ENCODE peak calls at places on chromosomes 13 and 19, in ten cellular contexts. One of them, this sample, is unnamed.

GRCh38 chr19:290539-291521 is at the start of gene PLPP2:
- DNase-seq in activated CD4-positive, alpha-beta T cell treated with anti-CD3 and anti-CD28 coated beads for 24 hours: no peak
- DNase-seq in GM13977: no peak
- DNase-seq in left ventricle myocardium inferior: no peak
- DNase-seq in naive thymus-derived CD8-positive, alpha-beta T cell: no peak
- DNase-seq in left cardiac atrium: no peak
- DNase-seq in NCI-H1694 treated with DMSO at 0.1 percent for 48 hours: no peak
- DNase-seq in cardiac fibroblast: no peak
- DNase-seq in CMK: no peak
- DNase-seq in stimulated activated CD4-positive, alpha-beta T cell treated with anti-CD3 and anti-CD28 coated beads, TNF-alpha, amount 100 ng/mL, for 1 hour: no peak
- DNase-seq in this sample: no peak

GRCh38 chr13:95020298-95020987 is 280.8 kb downstream of the ABCC4 start:
- DNase-seq in activated CD4-positive, alpha-beta T cell treated with anti-CD3 and anti-CD28 coated beads for 24 hours: no peak
- DNase-seq in GM13977: no peak
- DNase-seq in left ventricle myocardium inferior: no peak
- DNase-seq in naive thymus-derived CD8-positive, alpha-beta T cell: no peak
- DNase-seq in left cardiac atrium: no peak
- DNase-seq in NCI-H1694 treated with DMSO at 0.1 percent for 48 hours: no peak
- DNase-seq in cardiac fibroblast: peak
- DNase-seq in CMK: no peak
- DNase-seq in stimulated activated CD4-positive, alpha-beta T cell treated with anti-CD3 and anti-CD28 coated beads, TNF-alpha, amount 100 ng/mL, for 1 hour: no peak
- DNase-seq in this sample: no peak

GRCh38 chr13:45257638-45258338 is 56.9 kb upstream of the KCTD4 start:
- DNase-seq in activated CD4-positive, alpha-beta T cell treated with anti-CD3 and anti-CD28 coated beads for 24 hours: no peak
- DNase-seq in GM13977: peak
- DNase-seq in left ventricle myocardium inferior: no peak
- DNase-seq in naive thymus-derived CD8-positive, alpha-beta T cell: no peak
- DNase-seq in left cardiac atrium: no peak
- DNase-seq in NCI-H1694 treated with DMSO at 0.1 percent for 48 hours: no peak
- DNase-seq in cardiac fibroblast: peak
- DNase-seq in CMK: no peak
- DNase-seq in stimulated activated CD4-positive, alpha-beta T cell treated with anti-CD3 and anti-CD28 coated beads, TNF-alpha, amount 100 ng/mL, for 1 hour: no peak
- DNase-seq in this sample: no peak

GRCh38 chr13:80458546-80458945 is 117.6 kb upstream of the SPRY2 start:
- DNase-seq in activated CD4-positive, alpha-beta T cell treated with anti-CD3 and anti-CD28 coated beads for 24 hours: no peak
- DNase-seq in GM13977: no peak
- DNase-seq in left ventricle myocardium inferior: no peak
- DNase-seq in naive thymus-derived CD8-positive, alpha-beta T cell: no peak
- DNase-seq in left cardiac atrium: no peak
- DNase-seq in NCI-H1694 treated with DMSO at 0.1 percent for 48 hours: no peak
- DNase-seq in cardiac fibroblast: peak
- DNase-seq in CMK: no peak
- DNase-seq in stimulated activated CD4-positive, alpha-beta T cell treated with anti-CD3 and anti-CD28 coated beads, TNF-alpha, amount 100 ng/mL, for 1 hour: no peak
- DNase-seq in this sample: no peak

GRCh38 chr19:45716314-45717130 is 14.2 kb downstream of the FBXO46 start:
- DNase-seq in activated CD4-positive, alpha-beta T cell treated with anti-CD3 and anti-CD28 coated beads for 24 hours: no peak
- DNase-seq in GM13977: no peak
- DNase-seq in left ventricle myocardium inferior: no peak
- DNase-seq in naive thymus-derived CD8-positive, alpha-beta T cell: no peak
- DNase-seq in left cardiac atrium: no peak
- DNase-seq in NCI-H1694 treated with DMSO at 0.1 percent for 48 hours: peak
- DNase-seq in cardiac fibroblast: peak
- DNase-seq in CMK: no peak
- DNase-seq in stimulated activated CD4-positive, alpha-beta T cell treated with anti-CD3 and anti-CD28 coated beads, TNF-alpha, amount 100 ng/mL, for 1 hour: no peak
- DNase-seq in this sample: no peak

GRCh38 chr19:53818756-53819155 is 5.4 kb downstream of the NLRP12 start:
- DNase-seq in activated CD4-positive, alpha-beta T cell treated with anti-CD3 and anti-CD28 coated beads for 24 hours: no peak
- DNase-seq in GM13977: no peak
- DNase-seq in left ventricle myocardium inferior: no peak
- DNase-seq in naive thymus-derived CD8-positive, alpha-beta T cell: no peak
- DNase-seq in left cardiac atrium: no peak
- DNase-seq in NCI-H1694 treated with DMSO at 0.1 percent for 48 hours: no peak
- DNase-seq in cardiac fibroblast: no peak
- DNase-seq in CMK: no peak
- DNase-seq in stimulated activated CD4-positive, alpha-beta T cell treated with anti-CD3 and anti-CD28 coated beads, TNF-alpha, amount 100 ng/mL, for 1 hour: no peak
- DNase-seq in this sample: no peak

GRCh38 chr19:47143322-47144073 is 12.9 kb downstream of the SAE1 start:
- DNase-seq in activated CD4-positive, alpha-beta T cell treated with anti-CD3 and anti-CD28 coated beads for 24 hours: no peak
- DNase-seq in GM13977: no peak
- DNase-seq in left ventricle myocardium inferior: no peak
- DNase-seq in naive thymus-derived CD8-positive, alpha-beta T cell: no peak
- DNase-seq in left cardiac atrium: no peak
- DNase-seq in NCI-H1694 treated with DMSO at 0.1 percent for 48 hours: no peak
- DNase-seq in cardiac fibroblast: no peak
- DNase-seq in CMK: no peak
- DNase-seq in stimulated activated CD4-positive, alpha-beta T cell treated with anti-CD3 and anti-CD28 coated beads, TNF-alpha, amount 100 ng/mL, for 1 hour: no peak
- DNase-seq in this sample: no peak

GRCh38 chr19:31353826-31354225 is 4.6 kb upstream of the TSHZ3 start:
- DNase-seq in activated CD4-positive, alpha-beta T cell treated with anti-CD3 and anti-CD28 coated beads for 24 hours: no peak
- DNase-seq in GM13977: no peak
- DNase-seq in left ventricle myocardium inferior: no peak
- DNase-seq in naive thymus-derived CD8-positive, alpha-beta T cell: no peak
- DNase-seq in left cardiac atrium: no peak
- DNase-seq in NCI-H1694 treated with DMSO at 0.1 percent for 48 hours: no peak
- DNase-seq in cardiac fibroblast: no peak
- DNase-seq in CMK: no peak
- DNase-seq in stimulated activated CD4-positive, alpha-beta T cell treated with anti-CD3 and anti-CD28 coated beads, TNF-alpha, amount 100 ng/mL, for 1 hour: no peak
- DNase-seq in this sample: peak

GRCh38 chr13:111330211-111330610 is 9.8 kb downstream of the TEX29 start:
- DNase-seq in activated CD4-positive, alpha-beta T cell treated with anti-CD3 and anti-CD28 coated beads for 24 hours: no peak
- DNase-seq in GM13977: no peak
- DNase-seq in left ventricle myocardium inferior: no peak
- DNase-seq in naive thymus-derived CD8-positive, alpha-beta T cell: no peak
- DNase-seq in left cardiac atrium: no peak
- DNase-seq in NCI-H1694 treated with DMSO at 0.1 percent for 48 hours: no peak
- DNase-seq in cardiac fibroblast: no peak
- DNase-seq in CMK: no peak
- DNase-seq in stimulated activated CD4-positive, alpha-beta T cell treated with anti-CD3 and anti-CD28 coated beads, TNF-alpha, amount 100 ng/mL, for 1 hour: no peak
- DNase-seq in this sample: no peak

GRCh38 chr19:46915386-46915785 is 54.6 kb downstream of the ARHGAP35 start:
- DNase-seq in activated CD4-positive, alpha-beta T cell treated with anti-CD3 and anti-CD28 coated beads for 24 hours: no peak
- DNase-seq in GM13977: no peak
- DNase-seq in left ventricle myocardium inferior: no peak
- DNase-seq in naive thymus-derived CD8-positive, alpha-beta T cell: no peak
- DNase-seq in left cardiac atrium: no peak
- DNase-seq in NCI-H1694 treated with DMSO at 0.1 percent for 48 hours: no peak
- DNase-seq in cardiac fibroblast: no peak
- DNase-seq in CMK: no peak
- DNase-seq in stimulated activated CD4-positive, alpha-beta T cell treated with anti-CD3 and anti-CD28 coated beads, TNF-alpha, amount 100 ng/mL, for 1 hour: no peak
- DNase-seq in this sample: no peak

GRCh38 chr19:27705896-27706295 is 1507.1 kb downstream of the UQCRFS1 start:
- DNase-seq in activated CD4-positive, alpha-beta T cell treated with anti-CD3 and anti-CD28 coated beads for 24 hours: no peak
- DNase-seq in GM13977: no peak
- DNase-seq in left ventricle myocardium inferior: no peak
- DNase-seq in naive thymus-derived CD8-positive, alpha-beta T cell: no peak
- DNase-seq in left cardiac atrium: no peak
- DNase-seq in NCI-H1694 treated with DMSO at 0.1 percent for 48 hours: no peak
- DNase-seq in cardiac fibroblast: no peak
- DNase-seq in CMK: no peak
- DNase-seq in stimulated activated CD4-positive, alpha-beta T cell treated with anti-CD3 and anti-CD28 coated beads, TNF-alpha, amount 100 ng/mL, for 1 hour: no peak
- DNase-seq in this sample: no peak

GRCh38 chr13:69094485-69094884 is 1013.1 kb upstream of the ATXN8OS start:
- DNase-seq in activated CD4-positive, alpha-beta T cell treated with anti-CD3 and anti-CD28 coated beads for 24 hours: no peak
- DNase-seq in GM13977: no peak
- DNase-seq in left ventricle myocardium inferior: no peak
- DNase-seq in naive thymus-derived CD8-positive, alpha-beta T cell: no peak
- DNase-seq in left cardiac atrium: no peak
- DNase-seq in NCI-H1694 treated with DMSO at 0.1 percent for 48 hours: no peak
- DNase-seq in cardiac fibroblast: no peak
- DNase-seq in CMK: no peak
- DNase-seq in stimulated activated CD4-positive, alpha-beta T cell treated with anti-CD3 and anti-CD28 coated beads, TNF-alpha, amount 100 ng/mL, for 1 hour: no peak
- DNase-seq in this sample: no peak

GRCh38 chr19:39122934-39123731 is 2.5 kb upstream of the PAK4 start:
- DNase-seq in activated CD4-positive, alpha-beta T cell treated with anti-CD3 and anti-CD28 coated beads for 24 hours: no peak
- DNase-seq in GM13977: no peak
- DNase-seq in left ventricle myocardium inferior: no peak
- DNase-seq in naive thymus-derived CD8-positive, alpha-beta T cell: no peak
- DNase-seq in left cardiac atrium: no peak
- DNase-seq in NCI-H1694 treated with DMSO at 0.1 percent for 48 hours: no peak
- DNase-seq in cardiac fibroblast: no peak
- DNase-seq in CMK: no peak
- DNase-seq in stimulated activated CD4-positive, alpha-beta T cell treated with anti-CD3 and anti-CD28 coated beads, TNF-alpha, amount 100 ng/mL, for 1 hour: no peak
- DNase-seq in this sample: no peak

GRCh38 chr13:23450340-23451046 is 17.0 kb upstream of the SACS start:
- DNase-seq in activated CD4-positive, alpha-beta T cell treated with anti-CD3 and anti-CD28 coated beads for 24 hours: no peak
- DNase-seq in GM13977: no peak
- DNase-seq in left ventricle myocardium inferior: no peak
- DNase-seq in naive thymus-derived CD8-positive, alpha-beta T cell: no peak
- DNase-seq in left cardiac atrium: no peak
- DNase-seq in NCI-H1694 treated with DMSO at 0.1 percent for 48 hours: peak
- DNase-seq in cardiac fibroblast: no peak
- DNase-seq in CMK: no peak
- DNase-seq in stimulated activated CD4-positive, alpha-beta T cell treated with anti-CD3 and anti-CD28 coated beads, TNF-alpha, amount 100 ng/mL, for 1 hour: no peak
- DNase-seq in this sample: no peak

GRCh38 chr13:113920173-113920572 is 53.7 kb downstream of the C13orf46 start:
- DNase-seq in activated CD4-positive, alpha-beta T cell treated with anti-CD3 and anti-CD28 coated beads for 24 hours: no peak
- DNase-seq in GM13977: no peak
- DNase-seq in left ventricle myocardium inferior: no peak
- DNase-seq in naive thymus-derived CD8-positive, alpha-beta T cell: no peak
- DNase-seq in left cardiac atrium: no peak
- DNase-seq in NCI-H1694 treated with DMSO at 0.1 percent for 48 hours: no peak
- DNase-seq in cardiac fibroblast: no peak
- DNase-seq in CMK: no peak
- DNase-seq in stimulated activated CD4-positive, alpha-beta T cell treated with anti-CD3 and anti-CD28 coated beads, TNF-alpha, amount 100 ng/mL, for 1 hour: no peak
- DNase-seq in this sample: no peak

GRCh38 chr13:99353836-99354235 is 46.6 kb upstream of the GPR183 start:
- DNase-seq in activated CD4-positive, alpha-beta T cell treated with anti-CD3 and anti-CD28 coated beads for 24 hours: no peak
- DNase-seq in GM13977: no peak
- DNase-seq in left ventricle myocardium inferior: no peak
- DNase-seq in naive thymus-derived CD8-positive, alpha-beta T cell: no peak
- DNase-seq in left cardiac atrium: no peak
- DNase-seq in NCI-H1694 treated with DMSO at 0.1 percent for 48 hours: no peak
- DNase-seq in cardiac fibroblast: no peak
- DNase-seq in CMK: no peak
- DNase-seq in stimulated activated CD4-positive, alpha-beta T cell treated with anti-CD3 and anti-CD28 coated beads, TNF-alpha, amount 100 ng/mL, for 1 hour: no peak
- DNase-seq in this sample: peak

GRCh38 chr13:45367358-45367757 is 26.4 kb upstream of the TPT1 start:
- DNase-seq in activated CD4-positive, alpha-beta T cell treated with anti-CD3 and anti-CD28 coated beads for 24 hours: peak
- DNase-seq in GM13977: peak
- DNase-seq in left ventricle myocardium inferior: peak
- DNase-seq in naive thymus-derived CD8-positive, alpha-beta T cell: peak
- DNase-seq in left cardiac atrium: peak
- DNase-seq in NCI-H1694 treated with DMSO at 0.1 percent for 48 hours: no peak
- DNase-seq in cardiac fibroblast: peak
- DNase-seq in CMK: no peak
- DNase-seq in stimulated activated CD4-positive, alpha-beta T cell treated with anti-CD3 and anti-CD28 coated beads, TNF-alpha, amount 100 ng/mL, for 1 hour: peak
- DNase-seq in this sample: peak

GRCh38 chr19:9885077-9885552 is 50.0 kb downstream of the PIN1 start:
- DNase-seq in activated CD4-positive, alpha-beta T cell treated with anti-CD3 and anti-CD28 coated beads for 24 hours: no peak
- DNase-seq in GM13977: no peak
- DNase-seq in left ventricle myocardium inferior: peak
- DNase-seq in naive thymus-derived CD8-positive, alpha-beta T cell: no peak
- DNase-seq in left cardiac atrium: peak
- DNase-seq in NCI-H1694 treated with DMSO at 0.1 percent for 48 hours: peak
- DNase-seq in cardiac fibroblast: peak
- DNase-seq in CMK: no peak
- DNase-seq in stimulated activated CD4-positive, alpha-beta T cell treated with anti-CD3 and anti-CD28 coated beads, TNF-alpha, amount 100 ng/mL, for 1 hour: no peak
- DNase-seq in this sample: no peak

GRCh38 chr13:77574076-77574475 is 38.6 kb downstream of the SCEL start:
- DNase-seq in activated CD4-positive, alpha-beta T cell treated with anti-CD3 and anti-CD28 coated beads for 24 hours: no peak
- DNase-seq in GM13977: no peak
- DNase-seq in left ventricle myocardium inferior: no peak
- DNase-seq in naive thymus-derived CD8-positive, alpha-beta T cell: no peak
- DNase-seq in left cardiac atrium: no peak
- DNase-seq in NCI-H1694 treated with DMSO at 0.1 percent for 48 hours: peak
- DNase-seq in cardiac fibroblast: no peak
- DNase-seq in CMK: no peak
- DNase-seq in stimulated activated CD4-positive, alpha-beta T cell treated with anti-CD3 and anti-CD28 coated beads, TNF-alpha, amount 100 ng/mL, for 1 hour: no peak
- DNase-seq in this sample: no peak

GRCh38 chr19:5006201-5006600 is 37.3 kb downstream of the KDM4B start:
- DNase-seq in activated CD4-positive, alpha-beta T cell treated with anti-CD3 and anti-CD28 coated beads for 24 hours: no peak
- DNase-seq in GM13977: no peak
- DNase-seq in left ventricle myocardium inferior: no peak
- DNase-seq in naive thymus-derived CD8-positive, alpha-beta T cell: no peak
- DNase-seq in left cardiac atrium: no peak
- DNase-seq in NCI-H1694 treated with DMSO at 0.1 percent for 48 hours: no peak
- DNase-seq in cardiac fibroblast: peak
- DNase-seq in CMK: no peak
- DNase-seq in stimulated activated CD4-positive, alpha-beta T cell treated with anti-CD3 and anti-CD28 coated beads, TNF-alpha, amount 100 ng/mL, for 1 hour: no peak
- DNase-seq in this sample: no peak

GRCh38 chr19:11499327-11499726 is 6.3 kb downstream of the ZNF653 start:
- DNase-seq in activated CD4-positive, alpha-beta T cell treated with anti-CD3 and anti-CD28 coated beads for 24 hours: no peak
- DNase-seq in GM13977: no peak
- DNase-seq in left ventricle myocardium inferior: no peak
- DNase-seq in naive thymus-derived CD8-positive, alpha-beta T cell: no peak
- DNase-seq in left cardiac atrium: no peak
- DNase-seq in NCI-H1694 treated with DMSO at 0.1 percent for 48 hours: no peak
- DNase-seq in cardiac fibroblast: no peak
- DNase-seq in CMK: no peak
- DNase-seq in stimulated activated CD4-positive, alpha-beta T cell treated with anti-CD3 and anti-CD28 coated beads, TNF-alpha, amount 100 ng/mL, for 1 hour: no peak
- DNase-seq in this sample: no peak

GRCh38 chr13:30466841-30467252 is 1.1 kb upstream of the HMGB1 start:
- DNase-seq in activated CD4-positive, alpha-beta T cell treated with anti-CD3 and anti-CD28 coated beads for 24 hours: no peak
- DNase-seq in GM13977: no peak
- DNase-seq in left ventricle myocardium inferior: no peak
- DNase-seq in naive thymus-derived CD8-positive, alpha-beta T cell: no peak
- DNase-seq in left cardiac atrium: no peak
- DNase-seq in NCI-H1694 treated with DMSO at 0.1 percent for 48 hours: no peak
- DNase-seq in cardiac fibroblast: no peak
- DNase-seq in CMK: no peak
- DNase-seq in stimulated activated CD4-positive, alpha-beta T cell treated with anti-CD3 and anti-CD28 coated beads, TNF-alpha, amount 100 ng/mL, for 1 hour: no peak
- DNase-seq in this sample: no peak

GRCh38 chr13:52006491-52007245 is 4.6 kb downstream of the ATP7B start:
- DNase-seq in activated CD4-positive, alpha-beta T cell treated with anti-CD3 and anti-CD28 coated beads for 24 hours: no peak
- DNase-seq in GM13977: no peak
- DNase-seq in left ventricle myocardium inferior: no peak
- DNase-seq in naive thymus-derived CD8-positive, alpha-beta T cell: no peak
- DNase-seq in left cardiac atrium: no peak
- DNase-seq in NCI-H1694 treated with DMSO at 0.1 percent for 48 hours: no peak
- DNase-seq in cardiac fibroblast: no peak
- DNase-seq in CMK: no peak
- DNase-seq in stimulated activated CD4-positive, alpha-beta T cell treated with anti-CD3 and anti-CD28 coated beads, TNF-alpha, amount 100 ng/mL, for 1 hour: no peak
- DNase-seq in this sample: no peak

GRCh38 chr19:47711652-47712239 is 1.5 kb upstream of the EHD2 start:
- DNase-seq in activated CD4-positive, alpha-beta T cell treated with anti-CD3 and anti-CD28 coated beads for 24 hours: no peak
- DNase-seq in GM13977: peak
- DNase-seq in left ventricle myocardium inferior: no peak
- DNase-seq in naive thymus-derived CD8-positive, alpha-beta T cell: no peak
- DNase-seq in left cardiac atrium: no peak
- DNase-seq in NCI-H1694 treated with DMSO at 0.1 percent for 48 hours: no peak
- DNase-seq in cardiac fibroblast: no peak
- DNase-seq in CMK: no peak
- DNase-seq in stimulated activated CD4-positive, alpha-beta T cell treated with anti-CD3 and anti-CD28 coated beads, TNF-alpha, amount 100 ng/mL, for 1 hour: no peak
- DNase-seq in this sample: no peak

GRCh38 chr13:77300176-77301141 is 26.4 kb downstream of the MYCBP2 start:
- DNase-seq in activated CD4-positive, alpha-beta T cell treated with anti-CD3 and anti-CD28 coated beads for 24 hours: no peak
- DNase-seq in GM13977: no peak
- DNase-seq in left ventricle myocardium inferior: no peak
- DNase-seq in naive thymus-derived CD8-positive, alpha-beta T cell: no peak
- DNase-seq in left cardiac atrium: peak
- DNase-seq in NCI-H1694 treated with DMSO at 0.1 percent for 48 hours: no peak
- DNase-seq in cardiac fibroblast: peak
- DNase-seq in CMK: no peak
- DNase-seq in stimulated activated CD4-positive, alpha-beta T cell treated with anti-CD3 and anti-CD28 coated beads, TNF-alpha, amount 100 ng/mL, for 1 hour: no peak
- DNase-seq in this sample: no peak

GRCh38 chr19:38564981-38565685 is 52.6 kb downstream of the MAP4K1 start:
- DNase-seq in activated CD4-positive, alpha-beta T cell treated with anti-CD3 and anti-CD28 coated beads for 24 hours: no peak
- DNase-seq in GM13977: no peak
- DNase-seq in left ventricle myocardium inferior: no peak
- DNase-seq in naive thymus-derived CD8-positive, alpha-beta T cell: no peak
- DNase-seq in left cardiac atrium: no peak
- DNase-seq in NCI-H1694 treated with DMSO at 0.1 percent for 48 hours: no peak
- DNase-seq in cardiac fibroblast: no peak
- DNase-seq in CMK: no peak
- DNase-seq in stimulated activated CD4-positive, alpha-beta T cell treated with anti-CD3 and anti-CD28 coated beads, TNF-alpha, amount 100 ng/mL, for 1 hour: no peak
- DNase-seq in this sample: no peak

GRCh38 chr19:40923934-40924391 is 41.9 kb upstream of the CYP2A7 start:
- DNase-seq in activated CD4-positive, alpha-beta T cell treated with anti-CD3 and anti-CD28 coated beads for 24 hours: no peak
- DNase-seq in GM13977: no peak
- DNase-seq in left ventricle myocardium inferior: no peak
- DNase-seq in naive thymus-derived CD8-positive, alpha-beta T cell: no peak
- DNase-seq in left cardiac atrium: no peak
- DNase-seq in NCI-H1694 treated with DMSO at 0.1 percent for 48 hours: no peak
- DNase-seq in cardiac fibroblast: no peak
- DNase-seq in CMK: no peak
- DNase-seq in stimulated activated CD4-positive, alpha-beta T cell treated with anti-CD3 and anti-CD28 coated beads, TNF-alpha, amount 100 ng/mL, for 1 hour: no peak
- DNase-seq in this sample: no peak

GRCh38 chr19:51688665-51689571 is 4.2 kb upstream of the SPACA6 start:
- DNase-seq in activated CD4-positive, alpha-beta T cell treated with anti-CD3 and anti-CD28 coated beads for 24 hours: no peak
- DNase-seq in GM13977: peak
- DNase-seq in left ventricle myocardium inferior: peak
- DNase-seq in naive thymus-derived CD8-positive, alpha-beta T cell: no peak
- DNase-seq in left cardiac atrium: peak
- DNase-seq in NCI-H1694 treated with DMSO at 0.1 percent for 48 hours: peak
- DNase-seq in cardiac fibroblast: peak
- DNase-seq in CMK: peak
- DNase-seq in stimulated activated CD4-positive, alpha-beta T cell treated with anti-CD3 and anti-CD28 coated beads, TNF-alpha, amount 100 ng/mL, for 1 hour: no peak
- DNase-seq in this sample: peak

This sample was measured in cardiac septum.